ENCODE peak calls at places on chromosomes 12 and 14, in four cellular contexts. R is BJ, F is tibial artery, C is brain microvascular endothelial cell. L is an unnamed sample.
A peak's percentile ranks its signal among the peaks of the same experiment; 100 is the strongest.

GRCh38 chr12:116708826-116709756 is 28.8 kb downstream of the SPRING1 start:
- DNase-seq in R (no peak), F (peak; percentile 40), C (peak; percentile 35), L (no peak)

GRCh38 chr14:26255213-26255612 is 342.6 kb downstream of the NOVA1 start:
- DNase-seq in R (no peak), F (no peak), C (no peak), L (peak; percentile 8)

GRCh38 chr14:21104448-21105060 is 3.7 kb downstream of the TMEM253 start:
- DNase-seq in R (no peak), F (peak; percentile 79), C (peak; percentile 72), L (peak; percentile 64)

GRCh38 chr14:37585971-37586759 is 8.9 kb downstream of the FOXA1 start:
- DNase-seq in R (no peak), F (no peak), C (no peak), L (no peak)

GRCh38 chr14:70716958-70717357 is 75.2 kb downstream of the TTC9 start:
- DNase-seq in R (no peak), F (no peak), C (no peak), L (no peak)

GRCh38 chr12:101877816-101878811 is 734 bp downstream of the DRAM1 start:
- DNase-seq in R (no peak), F (peak; percentile 25), C (no peak), L (no peak)

GRCh38 chr14:67943947-67944346 is 124.4 kb downstream of the RAD51B start:
- DNase-seq in R (no peak), F (peak; percentile 78), C (peak; percentile 89), L (peak; percentile 64)

GRCh38 chr14:21063479-21063878 is 5.9 kb downstream of the RNASE8 start:
- DNase-seq in R (no peak), F (no peak), C (peak; percentile 84), L (peak; percentile 62)

GRCh38 chr12:8609061-8609570 is 3.5 kb downstream of the AICDA start:
- DNase-seq in R (no peak), F (no peak), C (peak; percentile 31), L (no peak)

GRCh38 chr12:93109794-93110203 is 180.7 kb upstream of the EEA1 start:
- DNase-seq in R (no peak), F (no peak), C (no peak), L (no peak)

GRCh38 chr14:24372701-24373416 is 4.9 kb downstream of the NFATC4 start:
- DNase-seq in R (no peak), F (no peak), C (peak; percentile 36), L (no peak)

GRCh38 chr12:68911197-68911718 is 21.7 kb downstream of the CPM start:
- DNase-seq in R (no peak), F (no peak), C (no peak), L (no peak)

GRCh38 chr12:68905731-68906130 is 27.2 kb downstream of the CPM start:
- DNase-seq in R (no peak), F (no peak), C (no peak), L (no peak)

GRCh38 chr12:68910128-68910527 is 22.8 kb downstream of the CPM start:
- DNase-seq in R (no peak), F (no peak), C (no peak), L (peak; percentile 72)

GRCh38 chr12:68904351-68904982 is 28.5 kb downstream of the CPM start:
- DNase-seq in R (no peak), F (no peak), C (no peak), L (no peak)

DNA sequence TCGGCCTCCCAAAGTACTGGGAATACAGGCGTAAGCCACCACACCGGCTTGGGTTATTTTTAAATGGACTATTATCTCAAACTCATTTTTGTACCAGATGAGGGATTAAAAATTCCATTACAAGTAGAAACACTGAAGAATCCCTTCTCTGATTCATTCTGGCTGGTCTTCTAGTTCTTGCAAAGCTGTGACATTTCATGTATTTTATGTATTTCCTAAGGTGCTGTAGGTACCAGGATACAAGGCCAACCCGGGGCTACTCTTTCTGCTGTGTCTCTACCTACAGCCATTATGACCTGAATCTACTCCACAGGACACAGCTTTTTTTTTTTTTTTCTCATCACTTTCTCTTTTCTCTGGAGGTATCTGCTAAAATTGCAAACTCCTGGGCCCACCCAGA is 24.9 kb downstream of the CPM start:
- DNase-seq in R (no peak), F (no peak), C (no peak), L (no peak)
- H3K4me3 ChIP-seq in R (no peak overlapping the region), F (no peak overlapping the region), C (no peak overlapping the region), L (no peak overlapping the region)

GRCh38 chr12:30753761-30754382 is 879 bp downstream of the CAPRIN2 start:
- DNase-seq in R (no peak), F (no peak), C (peak; percentile 3), L (no peak)

GRCh38 chr12:30755395-30755762 is 628 bp upstream of the CAPRIN2 start:
- DNase-seq in R (no peak), F (no peak), C (no peak), L (no peak)

GRCh38 chr12:30756074-30756473 is 1.3 kb upstream of the CAPRIN2 start:
- DNase-seq in R (no peak), F (no peak), C (no peak), L (no peak)

GRCh38 chr12:30754383-30754749 is 385 bp downstream of the CAPRIN2 start:
- DNase-seq in R (no peak), F (no peak), C (peak; percentile 0), L (no peak)

DNA sequence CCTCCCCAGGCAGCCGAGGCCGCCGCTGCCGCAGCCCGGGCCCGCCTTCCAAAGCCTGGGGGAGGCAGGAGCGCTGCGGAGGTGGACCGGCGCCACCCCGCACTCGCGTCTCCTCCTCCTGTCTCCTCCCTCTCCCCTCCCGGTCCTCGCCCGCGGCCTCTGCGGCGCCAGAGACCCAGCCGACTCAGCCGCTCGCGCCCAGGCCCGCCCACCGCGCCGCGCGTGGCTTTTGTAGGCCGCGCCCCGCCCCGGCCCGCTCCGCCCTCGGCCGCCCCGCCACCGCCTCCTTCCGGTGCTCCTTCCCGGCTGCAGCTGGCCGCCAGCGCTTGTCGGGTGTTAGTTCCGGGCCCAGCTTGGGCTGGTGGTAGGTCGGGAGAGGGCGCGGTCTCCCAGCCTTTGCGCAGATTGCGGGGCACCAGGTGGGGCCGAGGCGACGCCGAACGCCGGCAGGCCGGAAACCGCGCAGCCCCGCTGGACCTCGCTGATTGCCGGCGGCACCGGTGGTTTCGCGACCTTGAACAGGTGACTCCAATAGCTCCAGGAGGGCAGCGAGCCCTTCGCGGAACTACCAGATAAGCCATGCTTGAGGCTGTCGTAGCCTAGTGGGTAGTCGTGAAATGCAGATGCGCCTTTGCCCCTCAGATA is at the start of gene CAPRIN2:
- DNase-seq in R (peak; percentile 65), F (peak; percentile 94), C (peak; percentile 93), L (peak; percentile 83)
- H3K4me3 ChIP-seq in R (peak within 1 kb of the TSS; percentile 60), F (peak within 1 kb of the TSS; percentile 78), C (peak within 1 kb of the TSS; percentile 87), L (peak within 1 kb of the TSS; percentile 86)

GRCh38 chr12:111404362-111405148 is 1.2 kb upstream of the SH2B3 start:
- DNase-seq in R (no peak), F (no peak), C (no peak), L (no peak)
- H3K4me3 ChIP-seq in R (peak overlapping the region; percentile 96), F (peak overlapping the region; percentile 93), C (peak overlapping the region; percentile 91), L (peak overlapping the region; percentile 92)

GRCh38 chr12:89950421-89950820 is 241.8 kb upstream of the ATP2B1 start:
- DNase-seq in R (no peak), F (no peak), C (no peak), L (no peak)
- H3K4me3 ChIP-seq in R (no peak overlapping the region), F (no peak overlapping the region), C (no peak overlapping the region), L (no peak overlapping the region)

GRCh38 chr12:118058227-118058626 is 2.8 kb downstream of the WSB2 start:
- DNase-seq in R (no peak), F (no peak), C (no peak), L (no peak)

GRCh38 chr12:118061011-118061875 is at the start of gene WSB2:
- DNase-seq in R (no peak), F (peak; percentile 80), C (peak; percentile 48), L (no peak)

GRCh38 chr12:118060301-118061010 is 523 bp downstream of the WSB2 start:
- DNase-seq in R (no peak), F (peak; percentile 30), C (no peak), L (no peak)

GRCh38 chr12:118059645-118060275 is 1.2 kb downstream of the WSB2 start:
- DNase-seq in R (no peak), F (no peak), C (no peak), L (no peak)

GRCh38 chr12:118058881-118059644 is 1.9 kb downstream of the WSB2 start:
- DNase-seq in R (no peak), F (no peak), C (peak; percentile 56), L (no peak)
- H3K4me3 ChIP-seq in R (no peak overlapping the region), F (peak overlapping the region; percentile 85), C (peak overlapping the region; percentile 79), L (peak overlapping the region; percentile 82)